ENCODE peak calls at places on chromosomes 13 and 19, in eight cellular contexts. Y is activated CD4-positive, alpha-beta T cell treated with anti-CD3 and anti-CD28 coated beads, Interleukin-2, amount 50 U/mL, for 24 hours; B is NCI-H345; H is foreskin keratinocyte; K is mesothelial cell of epicardium; A is heart left ventricle; L is lower leg skin; O is WERI-Rb-1. T is an unnamed sample.

GRCh38 chr19:4067396-4068057 is 828 bp upstream of the ZBTB7A start:
- DNase-seq in Y (no peak), B (peak), H (no peak), K (no peak), A (no peak), L (peak), O (peak), T (peak)

GRCh38 chr19:50460161-50460765 is 16.0 kb upstream of the EMC10 start:
- DNase-seq in Y (no peak), B (no peak), H (peak), K (no peak), A (no peak), L (no peak), O (no peak), T (no peak)

GRCh38 chr13:27667946-27668345 is 46.3 kb downstream of the POLR1D start:
- DNase-seq in Y (no peak), B (no peak), H (no peak), K (no peak), A (peak), L (no peak), O (no peak), T (no peak)

GRCh38 chr13:90389537-90389936 is 958.0 kb upstream of the MIR17HG start:
- DNase-seq in Y (no peak), B (no peak), H (no peak), K (no peak), A (no peak), L (no peak), O (no peak), T (no peak)

GRCh38 chr19:56976995-56977906 is 136.7 kb upstream of the PEG3 start:
- DNase-seq in Y (no peak), B (no peak), H (no peak), K (no peak), A (no peak), L (no peak), O (no peak), T (no peak)

GRCh38 chr13:94711561-94712286 is 621 bp downstream of the SOX21 start:
- DNase-seq in Y (no peak), B (peak), H (peak), K (peak), A (no peak), L (no peak), O (peak), T (peak)

GRCh38 chr13:42753697-42754096 is 27.7 kb upstream of the FAM216B start:
- DNase-seq in Y (no peak), B (peak), H (no peak), K (no peak), A (no peak), L (no peak), O (no peak), T (no peak)

GRCh38 chr19:54795763-54796162 is 7.6 kb upstream of the KIR2DL4 start:
- DNase-seq in Y (no peak), B (no peak), H (no peak), K (no peak), A (no peak), L (no peak), O (no peak), T (no peak)

GRCh38 chr19:13505761-13506549 is at the start of gene CACNA1A:
- DNase-seq in Y (no peak), B (no peak), H (no peak), K (peak), A (no peak), L (no peak), O (no peak), T (peak)

GRCh38 chr13:91960947-91961346 is 562.5 kb downstream of the GPC5 start:
- DNase-seq in Y (no peak), B (no peak), H (no peak), K (no peak), A (no peak), L (no peak), O (no peak), T (no peak)

GRCh38 chr19:3073159-3073563 is 10.9 kb upstream of the TLE5 start:
- DNase-seq in Y (no peak), B (peak), H (peak), K (no peak), A (no peak), L (no peak), O (peak), T (peak)

GRCh38 chr13:40622246-40622645 is 44.2 kb downstream of the FOXO1 start:
- DNase-seq in Y (no peak), B (no peak), H (no peak), K (no peak), A (no peak), L (no peak), O (no peak), T (no peak)

GRCh38 chr19:57709616-57710015 is 612 bp upstream of the ZNF154 start:
- DNase-seq in Y (no peak), B (no peak), H (no peak), K (no peak), A (no peak), L (peak), O (no peak), T (no peak)

GRCh38 chr19:10682397-10683063 is 18.7 kb upstream of the QTRT1 start:
- DNase-seq in Y (no peak), B (no peak), H (no peak), K (no peak), A (no peak), L (no peak), O (no peak), T (peak)

GRCh38 chr13:99339736-99340392 is 32.7 kb upstream of the GPR183 start:
- DNase-seq in Y (no peak), B (no peak), H (no peak), K (no peak), A (no peak), L (no peak), O (no peak), T (no peak)

T was measured in D341Med.